ENCODE peak calls at places on chromosomes 6 and 20, in seven cellular contexts. Z is mammary epithelial cell, M is HCT116, K is fibroblast of mammary gland, D is NB4, X is AG04449, F is HFF-Myc. S is an unnamed sample.

GRCh38 chr6:146878564-146879343 is 280.0 kb downstream of the ADGB start:
- DNase-seq in Z (peak; percentile 45), F (no peak), D (peak; percentile 44), M (no peak), K (no peak), X (no peak), S (no peak)

GRCh38 chr6:8170754-8171153 is 68.4 kb upstream of the EEF1E1 start:
- DNase-seq in D (no peak), F (no peak), Z (no peak), M (no peak), X (no peak), K (no peak), S (no peak)

GRCh38 chr20:17557675-17558006 is 12.2 kb upstream of the DSTN start:
- DNase-seq in F (no peak), D (no peak), Z (peak; percentile 92), M (peak; percentile 78), K (peak; percentile 87), X (no peak), S (no peak)

GRCh38 chr6:6689413-6690143 is 101.1 kb downstream of the LY86 start:
- DNase-seq in D (peak; percentile 52), M (no peak), F (no peak), Z (peak; percentile 76), X (no peak), K (peak; percentile 77), S (no peak)

GRCh38 chr6:170025341-170026271 is 265.3 kb downstream of the DLL1 start:
- DNase-seq in K (no peak), M (no peak), F (no peak), X (no peak), D (no peak), Z (peak; percentile 1), S (no peak)

GRCh38 chr20:36493013-36493800 is 48.1 kb upstream of the MYL9 start:
- DNase-seq in M (no peak), F (no peak), K (no peak), X (no peak), D (peak; percentile 66), Z (no peak), S (no peak)

GRCh38 chr6:81241717-81242116 is 510.8 kb downstream of the TENT5A start:
- DNase-seq in K (peak; percentile 77), D (peak; percentile 52), X (peak; percentile 28), M (peak; percentile 27), Z (peak; percentile 2), F (peak; percentile 32), S (peak; percentile 6)

GRCh38 chr6:106591111-106591825 is 38.0 kb downstream of the RTN4IP1 start:
- DNase-seq in M (no peak), Z (peak; percentile 60), D (no peak), F (peak; percentile 36), X (peak; percentile 78), K (peak; percentile 88), S (no peak)

GRCh38 chr20:1800777-1801176 is 94.4 kb upstream of the SIRPA start:
- DNase-seq in X (no peak), M (no peak), K (peak; percentile 55), F (no peak), D (peak; percentile 51), Z (no peak), S (no peak)

GRCh38 chr20:62507323-62507722 is 31.5 kb upstream of the GATA5 start:
- DNase-seq in K (no peak), D (no peak), F (no peak), M (no peak), X (no peak), Z (no peak), S (no peak)

GRCh38 chr20:46145646-46146045 is 27.5 kb downstream of the CD40 start:
- DNase-seq in M (no peak), Z (no peak), K (no peak), F (no peak), D (no peak), X (no peak), S (no peak)

GRCh38 chr6:159934181-159934580 is 34.7 kb upstream of the IGF2R start:
- DNase-seq in D (no peak), X (no peak), K (no peak), Z (no peak), M (no peak), F (no peak), S (no peak)

GRCh38 chr6:7758456-7758855 is 32.6 kb downstream of the BMP6 start:
- DNase-seq in F (peak; percentile 29), D (no peak), X (peak; percentile 80), K (peak; percentile 79), M (peak; percentile 7), Z (peak; percentile 83), S (no peak)

GRCh38 chr6:5763407-5763806 is 243.3 kb downstream of the NRN1 start:
- DNase-seq in F (no peak), X (no peak), Z (no peak), D (no peak), M (no peak), K (peak; percentile 72), S (no peak)

GRCh38 chr6:13932785-13933184 is 8.0 kb downstream of the RNF182 start:
- DNase-seq in Z (no peak), X (no peak), M (no peak), F (no peak), D (no peak), K (no peak), S (no peak)

GRCh38 chr20:38764563-38765355 is 16.5 kb downstream of the ACTR5 start:
- DNase-seq in Z (peak; percentile 90), F (peak; percentile 43), M (peak; percentile 87), X (peak; percentile 68), D (peak; percentile 70), K (peak; percentile 91), S (no peak)

DNA sequence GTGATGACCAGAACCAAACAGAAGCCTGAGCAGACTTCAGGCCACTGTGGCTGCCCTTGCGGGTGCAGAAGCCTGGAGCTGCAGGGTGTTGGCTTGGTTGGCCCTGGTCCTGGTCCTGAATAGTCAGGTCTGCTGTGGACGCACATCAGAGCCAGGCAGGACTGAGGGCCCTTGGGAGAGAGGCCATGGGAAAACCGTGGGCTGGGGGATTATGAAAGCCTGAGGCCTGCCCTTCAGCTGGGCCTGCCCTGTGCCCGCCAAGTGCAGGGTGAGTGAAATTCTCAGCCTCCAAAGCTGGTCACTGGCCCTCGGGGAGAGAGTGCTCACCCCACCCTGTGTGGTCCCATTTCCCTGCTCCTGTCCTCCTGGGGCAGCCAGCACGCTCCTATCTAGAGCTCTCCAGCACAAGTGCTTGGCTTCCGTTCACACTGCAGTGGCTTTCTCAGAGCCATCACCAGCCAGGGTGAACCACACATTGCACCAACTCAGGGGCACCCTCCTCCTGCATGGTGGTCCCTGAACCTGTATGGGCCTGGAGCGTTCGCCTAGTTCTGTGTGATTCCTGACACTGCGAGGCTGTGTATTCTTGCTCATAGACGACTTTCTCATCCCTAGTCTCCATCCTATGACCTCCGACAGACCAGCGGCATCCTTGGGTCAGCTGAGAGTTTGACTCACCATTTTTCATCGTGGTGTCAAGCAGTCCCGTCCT is 146.1 kb downstream of the TTLL2 start:
- DNase-seq in D (no peak), X (no peak), M (no peak), K (no peak), Z (no peak), F (no peak), S (no peak)
- H3K4me3 ChIP-seq in D (no peak overlapping the region), X (no peak overlapping the region), M (no peak overlapping the region), K (no peak overlapping the region), Z (no peak overlapping the region), F (no peak overlapping the region), S (no peak overlapping the region)

GRCh38 chr6:91278416-91278815 is 691.5 kb upstream of the MAP3K7 start:
- DNase-seq in K (no peak), M (no peak), D (no peak), F (no peak), X (no peak), Z (no peak), S (no peak)

GRCh38 chr6:91271807-91272206 is 684.9 kb upstream of the MAP3K7 start:
- DNase-seq in M (no peak), K (no peak), Z (no peak), X (no peak), D (no peak), F (no peak), S (no peak)

GRCh38 chr6:91273729-91274128 is 686.9 kb upstream of the MAP3K7 start:
- DNase-seq in Z (no peak), F (no peak), M (no peak), X (no peak), K (no peak), D (peak; percentile 72), S (no peak)

DNA sequence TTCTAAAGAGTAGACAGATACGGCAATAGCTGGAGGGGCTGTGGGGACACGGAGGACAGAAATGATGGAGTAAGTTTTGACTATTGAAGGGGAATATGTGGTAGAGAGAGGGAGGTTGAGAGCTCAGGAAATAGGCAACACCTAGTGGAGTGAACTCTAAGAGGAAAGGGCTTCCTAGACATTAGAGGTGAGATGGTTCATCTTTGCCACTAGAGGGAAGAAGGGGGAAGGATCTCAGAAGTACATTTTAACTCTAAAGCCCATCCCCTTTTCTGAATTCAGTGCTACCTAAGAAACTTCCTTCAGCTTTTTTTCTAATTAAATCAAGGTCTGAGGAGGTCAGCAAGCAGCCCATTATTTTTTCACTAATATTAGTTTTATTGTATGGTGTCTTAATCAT is 689.4 kb upstream of the MAP3K7 start:
- DNase-seq in X (no peak), F (no peak), M (no peak), D (peak; percentile 37), K (no peak), Z (peak; percentile 9), S (no peak)
- TF ChIP-seq CTCF in X (peak; percentile 22), F (no peak), M (no peak), D (peak; percentile 62), K (no peak), Z (peak; percentile 23), S (peak; percentile 20)

DNA sequence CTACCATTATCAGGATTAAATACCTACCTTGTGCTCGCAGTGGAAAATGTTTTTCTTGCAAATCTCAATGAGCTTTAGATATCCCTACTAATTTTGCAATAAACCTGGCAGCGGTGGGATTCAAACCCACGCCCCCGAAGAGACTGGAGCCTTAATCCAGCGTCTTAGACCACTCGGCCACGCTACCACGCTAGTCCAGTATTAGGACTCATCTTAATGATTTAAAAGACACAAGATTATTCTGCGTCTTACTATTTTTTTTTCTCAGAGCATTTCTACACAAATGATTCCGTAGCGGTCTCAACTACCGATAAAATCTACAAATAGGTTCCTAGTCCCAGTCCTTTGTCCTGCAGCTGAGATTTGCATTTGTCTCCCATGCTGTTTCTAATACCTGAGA is 35.2 kb upstream of the ZSCAN23 start:
- DNase-seq in Z (no peak), X (no peak), K (no peak), M (no peak), F (no peak), D (no peak), S (peak; percentile 11)
- H3K4me3 ChIP-seq in Z (no peak overlapping the region), X (no peak overlapping the region), K (no peak overlapping the region), M (no peak overlapping the region), F (no peak overlapping the region), D (no peak overlapping the region), S (no peak overlapping the region)

DNA sequence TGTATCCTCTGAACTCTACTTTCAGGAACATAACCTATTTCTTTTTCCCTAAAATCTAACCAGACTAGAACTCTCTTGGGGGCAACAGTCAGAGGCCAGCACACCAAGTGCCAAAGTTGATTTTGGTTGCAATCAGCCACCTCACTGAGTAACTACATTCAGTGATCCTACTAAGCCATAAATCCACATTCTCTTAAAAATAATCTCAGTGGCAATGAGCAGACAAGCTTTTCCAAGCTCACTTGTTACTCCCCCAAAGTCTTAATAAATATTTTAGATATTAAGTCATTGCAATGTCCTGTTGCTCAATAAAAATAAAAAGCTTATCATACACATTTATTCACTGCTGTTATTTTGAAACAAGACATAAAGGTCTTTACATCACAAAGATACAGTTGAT is 9.8 kb downstream of the RGS17 start:
- DNase-seq in M (no peak), Z (no peak), X (no peak), K (peak; percentile 68), F (no peak), D (no peak), S (no peak)
- TF ChIP-seq CTCF in M (no peak), Z (no peak), X (no peak), K (no peak), F (no peak), D (no peak), S (no peak)

S was measured in GM12865.